ENCODE peak calls at places on chromosome 2, in four cellular contexts. K is stimulated activated CD4-positive, alpha-beta T cell treated with anti-CD3 and anti-CD28 coated beads, Interleukin-1b, Interleukin-23, amount 100 ng/mL, for 48 hours; S is EL; H is GF-D8. J is an unnamed sample.

GRCh38 chr2:70515938-70516337 is 37.7 kb downstream of the TGFA start:
- DNase-seq in S (no peak), H (peak), K (peak), J (no peak)

GRCh38 chr2:237671466-237672173 is 44.2 kb downstream of the LRRFIP1 start:
- DNase-seq in H (no peak), K (no peak), S (no peak), J (no peak)

GRCh38 chr2:100018794-100019193 is 123.6 kb downstream of the AFF3 start:
- DNase-seq in H (no peak), K (no peak), S (peak), J (no peak)

GRCh38 chr2:232333361-232334135 is 45.0 kb upstream of the ALPP start:
- DNase-seq in H (no peak), S (peak), K (no peak), J (no peak)

GRCh38 chr2:16058747-16059358 is 118.5 kb downstream of the MYCN start:
- DNase-seq in K (no peak), S (no peak), H (no peak), J (no peak)

GRCh38 chr2:154740360-154740759 is 41.9 kb downstream of the KCNJ3 start:
- DNase-seq in H (no peak), S (no peak), K (no peak), J (no peak)

GRCh38 chr2:101388232-101388631 is 929 bp upstream of the CREG2 start:
- DNase-seq in H (no peak), S (peak), K (no peak), J (no peak)

GRCh38 chr2:136645458-136645857 is 119.9 kb upstream of the THSD7B start:
- DNase-seq in S (no peak), H (no peak), K (no peak), J (no peak)

GRCh38 chr2:3557588-3558204 is 437 bp downstream of the RNASEH1 start:
- DNase-seq in S (no peak), H (no peak), K (no peak), J (no peak)

J was measured in NCI-H1105.